ENCODE peak calls at places on chromosome 15, in six cellular contexts. D is foreskin fibroblast, F is kidney glomerular epithelial cell, A is NCI-H1417, P is heart left ventricle, W is GM04504. J is an unnamed sample.

GRCh38 chr15:85284497-85284896 is 95.9 kb upstream of the AKAP13 start:
- DNase-seq in D (no peak), F (no peak), A (no peak), P (no peak), W (no peak), J (no peak)

GRCh38 chr15:35885870-35886269 is 339.9 kb upstream of the DPH6 start:
- DNase-seq in D (no peak), F (no peak), A (no peak), P (no peak), W (no peak), J (no peak)

GRCh38 chr15:23663232-23663631 is 15.6 kb upstream of the MAGEL2 start:
- DNase-seq in D (no peak), F (no peak), A (peak), P (no peak), W (no peak), J (no peak)

GRCh38 chr15:75809986-75810750 is 33.1 kb upstream of the UBE2Q2 start:
- DNase-seq in D (no peak), F (no peak), A (peak), P (no peak), W (no peak), J (no peak)

GRCh38 chr15:29849218-29849617 is 26.9 kb upstream of the TJP1 start:
- DNase-seq in D (no peak), F (no peak), A (no peak), P (no peak), W (no peak), J (no peak)

GRCh38 chr15:25244731-25245585 is 193.9 kb downstream of the UBE3A start:
- DNase-seq in D (no peak), F (no peak), A (no peak), P (peak), W (no peak), J (no peak)

GRCh38 chr15:44028349-44028748 is 166.7 kb downstream of the FRMD5 start:
- DNase-seq in D (no peak), F (no peak), A (no peak), P (no peak), W (no peak), J (no peak)

GRCh38 chr15:68795298-68795848 is 25.3 kb downstream of the ANP32A start:
- DNase-seq in D (peak), F (no peak), A (no peak), P (peak), W (peak), J (peak)

GRCh38 chr15:60660290-60661051 is 181.5 kb upstream of the ICE2 start:
- DNase-seq in D (peak), F (no peak), A (no peak), P (no peak), W (peak), J (no peak)

GRCh38 chr15:80509800-80510199 is 105.6 kb downstream of the ARNT2 start:
- DNase-seq in D (no peak), F (no peak), A (no peak), P (no peak), W (no peak), J (no peak)

GRCh38 chr15:61196156-61196555 is 32.9 kb downstream of the RORA start:
- DNase-seq in D (no peak), F (no peak), A (no peak), P (no peak), W (no peak), J (no peak)

GRCh38 chr15:66879968-66880367 is 177.9 kb downstream of the SMAD6 start:
- DNase-seq in D (no peak), F (no peak), A (no peak), P (peak), W (no peak), J (no peak)

GRCh38 chr15:45117327-45118130 is 3.4 kb downstream of the DUOXA2 start:
- DNase-seq in D (no peak), F (no peak), A (no peak), P (no peak), W (no peak), J (no peak)

GRCh38 chr15:40320931-40321371 is 2.5 kb upstream of the INAFM2 start:
- DNase-seq in D (peak), F (peak), A (peak), P (peak), W (no peak), J (peak)

GRCh38 chr15:50850003-50850402 is 58.5 kb upstream of the AP4E1 start:
- DNase-seq in D (no peak), F (no peak), A (no peak), P (no peak), W (no peak), J (no peak)

GRCh38 chr15:82081904-82082810 is 36.3 kb upstream of the MEX3B start:
- DNase-seq in D (peak), F (no peak), A (no peak), P (no peak), W (peak), J (no peak)

GRCh38 chr15:65869954-65870871 is 922 bp downstream of the RAB11A start:
- DNase-seq in D (peak), F (peak), A (peak), P (peak), W (no peak), J (peak)

GRCh38 chr15:81942157-81942556 is 103.7 kb downstream of the MEX3B start:
- DNase-seq in D (no peak), F (no peak), A (no peak), P (no peak), W (no peak), J (no peak)

GRCh38 chr15:73985101-73985873 is 6.8 kb downstream of the STOML1 start:
- DNase-seq in D (no peak), F (no peak), A (no peak), P (no peak), W (no peak), J (no peak)

GRCh38 chr15:77739591-77740378 is 107.1 kb upstream of the LINGO1 start:
- DNase-seq in D (no peak), F (no peak), A (peak), P (no peak), W (no peak), J (no peak)

GRCh38 chr15:58357529-58358476 is 74.0 kb upstream of the LIPC start:
- DNase-seq in D (no peak), F (no peak), A (no peak), P (no peak), W (no peak), J (no peak)

GRCh38 chr15:62125763-62126162 is 39.3 kb downstream of the C2CD4B start:
- DNase-seq in D (no peak), F (peak), A (peak), P (no peak), W (no peak), J (peak)

GRCh38 chr15:93982226-93982641 is 249.1 kb upstream of the MCTP2 start:
- DNase-seq in D (no peak), F (no peak), A (peak), P (no peak), W (peak), J (no peak)

GRCh38 chr15:63322541-63322940 is 45.1 kb downstream of the APH1B start:
- DNase-seq in D (peak), F (peak), A (peak), P (peak), W (peak), J (no peak)

GRCh38 chr15:74769463-74770025 is 12.3 kb upstream of the CSK start:
- DNase-seq in D (no peak), F (no peak), A (no peak), P (no peak), W (no peak), J (no peak)

GRCh38 chr15:63970723-63971426 is 75.4 kb downstream of the DAPK2 start:
- DNase-seq in D (no peak), F (no peak), A (no peak), P (no peak), W (no peak), J (no peak)

GRCh38 chr15:45022871-45023658 is at the start of gene SORD:
- DNase-seq in D (peak), F (peak), A (peak), P (peak), W (peak), J (peak)

GRCh38 chr15:77573826-77574225 is 58.9 kb downstream of the LINGO1 start:
- DNase-seq in D (no peak), F (no peak), A (no peak), P (no peak), W (no peak), J (no peak)

J was measured in NCI-H2227 treated with DMSO at 0.1 percent for 48 hours.